ENCODE peak calls at places on chromosomes 11 and 22, in eight cellular contexts. S is coronary artery; V is dorsolateral prefrontal cortex; A is testis; H is CD8-positive, alpha-beta T cell; B is adrenal gland; R is CD8-positive, alpha-beta memory T cell; N is mesendoderm. U is an unnamed sample.

GRCh38 chr11:66421492-66422205 is 814 bp downstream of the NPAS4 start:
- DNase-seq in S (peak), V (peak), A (peak), H (peak), B (peak), R (peak), N (peak), U (peak)

GRCh38 chr22:32803020-32803758 is 1.7 kb downstream of the TIMP3 start:
- DNase-seq in S (no peak), V (no peak), A (no peak), H (no peak), B (peak), R (no peak), N (peak), U (peak)

GRCh38 chr11:35247428-35247827 is 108.5 kb downstream of the CD44 start:
- DNase-seq in S (no peak), V (no peak), A (no peak), H (peak), B (no peak), R (peak), N (no peak), U (no peak)

GRCh38 chr11:32571039-32571438 is 12.6 kb upstream of the EIF3M start:
- DNase-seq in S (no peak), V (no peak), A (no peak), H (no peak), B (no peak), R (no peak), N (peak), U (peak)

GRCh38 chr22:47371263-47372090 is 609.0 kb downstream of the TBC1D22A start:
- DNase-seq in S (no peak), V (no peak), A (peak), H (no peak), B (no peak), R (no peak), N (no peak), U (peak)

GRCh38 chr11:1643146-1643690 is 13.6 kb downstream of the KRTAP5-5 start:
- DNase-seq in S (no peak), V (no peak), A (no peak), H (no peak), B (no peak), R (no peak), N (no peak), U (no peak)

GRCh38 chr11:64233913-64234839 is at the start of gene VEGFB:
- DNase-seq in S (no peak), V (no peak), A (peak), H (peak), B (peak), R (peak), N (no peak), U (peak)

GRCh38 chr22:19845369-19845722 is 9.3 kb downstream of the GNB1L start:
- DNase-seq in S (no peak), V (no peak), A (no peak), H (no peak), B (no peak), R (no peak), N (no peak), U (peak)

GRCh38 chr11:9025101-9025850 is 21.5 kb upstream of the NRIP3 start:
- DNase-seq in S (no peak), V (peak), A (no peak), H (no peak), B (no peak), R (no peak), N (no peak), U (no peak)

GRCh38 chr22:43921361-43921760 is 2.2 kb upstream of the PNPLA3 start:
- DNase-seq in S (no peak), V (no peak), A (no peak), H (no peak), B (peak), R (no peak), N (no peak), U (no peak)

GRCh38 chr11:99814021-99814420 is 793.3 kb downstream of the CNTN5 start:
- DNase-seq in S (no peak), V (no peak), A (no peak), H (no peak), B (no peak), R (no peak), N (no peak), U (no peak)

GRCh38 chr22:24107668-24108067 is 73.6 kb upstream of the SUSD2 start:
- DNase-seq in S (peak), V (peak), A (peak), H (no peak), B (peak), R (no peak), N (no peak), U (no peak)

GRCh38 chr11:125680747-125681146 is at the start of gene ACRV1:
- DNase-seq in S (no peak), V (no peak), A (no peak), H (no peak), B (no peak), R (no peak), N (no peak), U (no peak)

GRCh38 chr22:22092101-22092500 is 109.5 kb upstream of the TOP3B start:
- DNase-seq in S (no peak), V (no peak), A (no peak), H (no peak), B (no peak), R (no peak), N (no peak), U (no peak)

GRCh38 chr22:27107005-27107404 is 449.6 kb downstream of the MIAT start:
- DNase-seq in S (peak), V (no peak), A (no peak), H (no peak), B (no peak), R (no peak), N (no peak), U (no peak)

GRCh38 chr11:100739636-100740035 is 52.5 kb downstream of the ARHGAP42 start:
- DNase-seq in S (no peak), V (no peak), A (peak), H (no peak), B (peak), R (no peak), N (peak), U (no peak)

GRCh38 chr11:129442171-129442570 is 66.5 kb downstream of the BARX2 start:
- DNase-seq in S (no peak), V (no peak), A (no peak), H (no peak), B (no peak), R (no peak), N (no peak), U (no peak)

GRCh38 chr11:73423506-73423905 is 47.3 kb downstream of the RELT start:
- DNase-seq in S (no peak), V (no peak), A (no peak), H (no peak), B (no peak), R (no peak), N (no peak), U (peak)

DNA sequence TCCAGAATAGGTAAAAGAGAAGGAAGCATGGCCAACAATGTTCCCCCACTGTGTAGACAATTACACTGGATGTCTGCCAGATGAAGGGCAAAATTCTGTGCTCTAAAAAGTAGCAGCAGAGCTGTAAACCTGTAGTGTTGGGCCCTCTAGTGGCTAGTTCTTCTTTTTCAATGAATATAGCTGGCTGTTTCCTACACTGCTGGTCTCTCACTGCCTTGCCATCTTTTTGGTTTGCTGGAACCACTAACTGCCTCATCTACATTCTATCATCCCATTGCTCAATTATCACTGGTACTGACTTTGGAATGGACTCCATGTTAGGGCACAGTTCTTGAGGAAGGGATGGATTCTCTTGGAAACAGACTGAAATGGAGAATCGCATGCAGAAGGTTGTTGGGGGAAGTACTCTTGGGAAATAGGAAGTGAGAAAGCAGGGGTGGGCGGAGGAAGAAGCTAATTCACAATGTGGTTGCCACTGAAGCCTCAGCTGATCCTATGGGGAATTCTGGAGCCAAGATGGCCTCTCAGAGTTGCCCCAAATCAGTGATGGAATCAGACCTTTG is 17.9 kb downstream of the KCNE3 start:
- DNase-seq in S (no peak), V (peak), A (peak), H (peak), B (peak), R (no peak), N (peak), U (peak)
- H3K27ac ChIP-seq in S (no peak), V (no peak), A (no peak), H (no peak), B (no peak), R (no peak), N (no peak), U (no peak)

DNA sequence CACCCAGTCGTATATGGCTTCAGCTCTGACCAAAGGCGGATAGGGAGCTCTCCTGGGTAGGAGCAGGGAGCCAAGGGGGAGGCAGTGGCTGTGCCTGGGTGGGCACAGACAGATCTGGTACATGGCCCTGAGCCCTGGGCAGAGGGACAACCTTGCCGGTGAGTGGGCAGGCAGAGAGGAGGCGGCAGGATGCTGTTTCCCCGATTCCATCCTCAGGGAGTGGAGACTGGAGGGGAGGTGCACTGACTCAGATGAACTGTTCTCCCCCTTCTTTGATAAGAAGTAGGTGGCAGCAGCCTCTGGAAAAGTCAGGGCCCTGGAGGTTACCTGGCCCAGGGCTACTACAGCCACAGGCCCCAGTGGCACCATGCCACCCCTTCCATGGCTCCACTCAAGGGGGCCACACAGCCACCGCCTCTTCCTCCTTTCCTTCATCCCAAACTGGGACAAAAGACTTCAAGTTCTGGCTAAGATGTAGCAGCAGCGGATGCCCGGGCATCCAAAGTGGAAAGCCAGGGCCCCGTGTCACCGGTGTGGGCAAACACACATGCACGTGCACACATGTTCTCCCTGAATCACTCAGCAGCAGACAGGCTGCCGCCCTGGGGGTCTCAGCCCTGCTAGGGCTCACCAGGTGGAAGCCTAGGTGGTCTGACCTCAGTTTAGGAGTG is 13.4 kb downstream of the CXCR5 start:
- DNase-seq in S (no peak), V (no peak), A (no peak), H (no peak), B (no peak), R (no peak), N (no peak), U (no peak)
- H3K27ac ChIP-seq in S (peak), V (no peak), A (no peak), H (peak), B (no peak), R (no peak), N (no peak), U (no peak)

DNA sequence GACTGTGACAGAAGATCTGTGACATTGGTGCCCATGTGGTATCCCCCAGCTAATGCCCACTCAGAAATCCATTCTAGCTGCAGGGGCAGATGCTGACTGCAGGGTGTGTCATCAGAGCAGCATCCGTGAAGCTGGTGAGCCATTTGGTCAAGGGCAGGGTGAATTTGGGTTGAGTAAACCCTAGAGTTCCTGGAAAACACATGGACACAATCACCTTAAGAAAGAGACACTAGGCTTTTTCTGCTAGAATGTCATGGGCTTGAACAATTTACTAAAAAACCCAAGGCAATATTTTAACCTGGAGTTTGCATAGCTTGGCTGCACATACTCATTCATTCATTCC is 100.0 kb downstream of the ADAMTS15 start:
- DNase-seq in S (no peak), V (no peak), A (no peak), H (no peak), B (no peak), R (no peak), N (no peak), U (no peak)
- H3K27ac ChIP-seq in S (no peak), V (no peak), A (no peak), H (no peak), B (no peak), R (no peak), N (no peak), U (no peak)

DNA sequence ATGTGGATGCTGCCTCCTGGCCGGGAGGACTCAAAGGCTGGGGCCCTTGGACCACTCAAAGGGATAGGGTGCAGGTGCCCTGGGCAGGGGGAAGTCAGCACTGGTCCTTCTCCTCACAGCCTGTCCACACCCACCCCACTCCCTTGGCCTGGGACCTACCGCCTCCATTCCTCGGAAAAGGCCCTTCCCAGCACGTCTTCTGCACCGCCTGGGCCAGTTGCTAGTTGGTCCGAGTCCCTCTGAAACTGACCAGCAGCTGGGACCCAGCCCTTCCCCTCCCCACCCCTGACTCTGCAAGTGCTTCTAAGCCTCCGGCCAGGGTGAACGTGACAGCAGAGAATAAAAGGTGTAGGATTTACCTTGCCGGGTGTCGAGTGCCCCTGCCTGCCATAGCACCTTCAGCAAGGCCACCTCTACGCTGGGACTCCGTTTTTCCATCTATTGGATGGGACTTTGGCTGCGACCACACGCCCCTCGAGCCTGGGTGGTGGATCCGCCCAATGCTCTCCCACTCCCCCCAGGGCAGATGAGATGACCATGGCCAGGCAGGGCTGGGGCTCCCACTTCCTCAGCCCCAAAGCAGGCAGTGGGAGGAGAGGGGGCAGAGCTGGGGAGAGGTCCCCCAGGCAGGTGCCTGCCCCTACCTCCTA is 37.3 kb downstream of the OSBPL5 start:
- DNase-seq in S (no peak), V (no peak), A (no peak), H (no peak), B (no peak), R (no peak), N (no peak), U (no peak)
- H3K27ac ChIP-seq in S (peak), V (no peak), A (peak), H (no peak), B (no peak), R (no peak), N (no peak), U (no peak)

DNA sequence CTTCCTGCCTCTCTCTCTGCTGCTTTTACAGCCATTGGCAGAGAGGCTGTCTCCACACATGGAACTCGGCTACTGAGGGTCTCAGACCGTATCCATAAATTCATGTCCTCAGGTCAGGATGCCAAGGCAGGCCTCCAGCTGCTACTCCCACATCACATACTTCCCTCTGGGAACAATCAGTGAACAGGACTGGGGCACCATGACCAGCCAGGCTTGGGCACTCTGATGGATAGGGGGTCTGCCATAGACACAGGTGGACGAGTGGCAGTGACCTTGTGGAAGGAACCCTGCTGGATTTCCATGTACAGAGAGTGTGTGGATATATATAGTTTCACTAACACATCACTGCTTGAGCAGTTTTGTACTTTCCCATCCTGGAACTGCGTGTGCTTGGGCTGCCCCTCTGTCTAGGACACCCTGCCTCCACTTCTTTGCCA is 97.7 kb upstream of the PARVA start:
- DNase-seq in S (no peak), V (no peak), A (peak), H (no peak), B (no peak), R (no peak), N (no peak), U (peak)
- H3K27ac ChIP-seq in S (peak), V (no peak), A (no peak), H (no peak), B (no peak), R (no peak), N (no peak), U (no peak)

U was measured in endodermal cell.